ENCODE peak calls at places on chromosomes 4 and X, in nine cellular contexts. Z, P, W, I, T, A, L, J and D are unnamed samples. For H3K4me1, the result is how much of the 10 kb centered on the place peaks cover.

GRCh38 chr4:151371045-151371605 is 37.9 kb upstream of the FHIP1A start:
- DNase-seq in J (no peak), L (no peak), I (no peak), W (no peak), A (no peak), P (no peak), Z (no peak), T (no peak), D (no peak)

GRCh38 chr4:30920043-30920442 is 199.9 kb downstream of the PCDH7 start:
- DNase-seq in T (no peak), W (no peak), J (peak), P (no peak), L (no peak), I (no peak), A (no peak), Z (peak), D (no peak)

GRCh38 chrX:150482537-150483217 is 85.7 kb upstream of the MTM1 start:
- DNase-seq in P (no peak), J (peak), I (no peak), L (no peak), A (no peak), Z (no peak), W (peak), T (no peak), D (peak)

GRCh38 chr4:174999407-174999806 is 81.2 kb downstream of the ADAM29 start:
- DNase-seq in L (no peak), W (no peak), A (no peak), I (no peak), P (no peak), J (peak), T (no peak), Z (no peak), D (no peak)

GRCh38 chr4:86788826-86789225 is 60.4 kb downstream of the SLC10A6 start:
- DNase-seq in P (no peak), A (no peak), I (no peak), L (no peak), J (no peak), W (no peak), T (no peak), Z (peak), D (no peak)

GRCh38 chr4:53763813-53764597 is 172.7 kb upstream of the LNX1 start:
- DNase-seq in W (peak), L (no peak), I (no peak), J (peak), Z (no peak), T (no peak), P (peak), A (no peak), D (no peak)

GRCh38 chrX:48939417-48940228 is 17.8 kb downstream of the OTUD5 start:
- DNase-seq in L (no peak), I (no peak), A (no peak), P (no peak), T (no peak), J (no peak), Z (no peak), W (no peak), D (no peak)

GRCh38 chr4:169663894-169664293 is 43.5 kb downstream of the CLCN3 start:
- DNase-seq in J (no peak), P (no peak), T (no peak), A (no peak), W (peak), Z (no peak), L (no peak), I (no peak), D (no peak)

GRCh38 chrX:3549442-3549875 is 164.0 kb downstream of the PRKX start:
- DNase-seq in W (peak), I (no peak), T (no peak), Z (peak), J (peak), A (no peak), L (peak), P (peak), D (no peak)

GRCh38 chr4:28921886-28922285 is 1798.3 kb upstream of the PCDH7 start:
- DNase-seq in T (no peak), I (no peak), L (no peak), J (no peak), A (no peak), Z (no peak), W (no peak), P (no peak), D (no peak)

GRCh38 chr4:98691588-98691987 is 33.2 kb upstream of the TSPAN5 start:
- DNase-seq in A (no peak), J (no peak), T (no peak), I (no peak), P (no peak), L (no peak), Z (no peak), W (no peak), D (no peak)

GRCh38 chr4:186760576-186760975 is 36.9 kb upstream of the FAT1 start:
- DNase-seq in T (no peak), I (no peak), P (no peak), W (peak), L (peak), Z (no peak), J (peak), A (no peak), D (no peak)

GRCh38 chr4:46506876-46507275 is 116.9 kb upstream of the GABRA2 start:
- DNase-seq in I (no peak), P (no peak), L (no peak), T (no peak), Z (no peak), A (no peak), J (peak), W (no peak), D (no peak)

GRCh38 chr4:119040711-119041185 is 94.9 kb upstream of the MYOZ2 start:
- DNase-seq in P (no peak), J (peak), Z (peak), A (no peak), T (no peak), L (no peak), I (no peak), W (peak), D (no peak)

GRCh38 chr4:114208747-114209146 is 229.3 kb upstream of the ARSJ start:
- DNase-seq in J (no peak), T (no peak), P (no peak), I (no peak), W (peak), L (no peak), Z (no peak), A (no peak), D (no peak)

GRCh38 chr4:113979157-113979972 is at the start of gene ARSJ:
- DNase-seq in J (peak), I (no peak), A (peak), Z (peak), P (peak), T (no peak), W (peak), L (peak), D (no peak)

GRCh38 chrX:140762061-140762460 is 52.5 kb downstream of the LINC00632 start:
- DNase-seq in P (peak), W (peak), Z (peak), J (peak), L (no peak), A (peak), T (peak), I (no peak), D (peak)

GRCh38 chr4:2923678-2924173 is 39.5 kb downstream of the NOP14 start:
- DNase-seq in W (no peak), T (no peak), L (no peak), Z (no peak), P (no peak), I (no peak), A (peak), J (no peak), D (no peak)

GRCh38 chr4:105092356-105092755 is 54.3 kb upstream of the TET2 start:
- DNase-seq in J (no peak), A (no peak), T (no peak), Z (no peak), P (no peak), I (no peak), L (no peak), W (peak), D (no peak)

GRCh38 chr4:154344686-154345085 is 146.9 kb downstream of the DCHS2 start:
- DNase-seq in A (no peak), W (no peak), I (no peak), J (no peak), T (no peak), L (no peak), Z (peak), P (no peak), D (no peak)

GRCh38 chr4:141099326-141099725 is 33.9 kb downstream of the RNF150 start:
- DNase-seq in L (no peak), W (peak), A (no peak), J (peak), T (no peak), I (no peak), Z (no peak), P (no peak), D (no peak)

GRCh38 chrX:153587342-153587741 is 11.6 kb downstream of the CCNQ start:
- DNase-seq in T (no peak), A (no peak), L (no peak), I (no peak), W (no peak), J (no peak), Z (no peak), P (no peak), D (no peak)

GRCh38 chr4:152723236-152723635 is 43.4 kb upstream of the TMEM154 start:
- DNase-seq in J (no peak), W (no peak), A (no peak), I (no peak), Z (no peak), L (no peak), T (no peak), P (no peak), D (no peak)

GRCh38 chr4:27568952-27569319 is 708.3 kb downstream of the STIM2 start:
- DNase-seq in A (no peak), W (no peak), I (no peak), L (no peak), P (no peak), J (no peak), T (no peak), Z (no peak), D (no peak)

GRCh38 chr4:110265001-110265400 is 66.6 kb upstream of the ELOVL6 start:
- DNase-seq in I (no peak), L (no peak), J (no peak), Z (no peak), W (no peak), A (no peak), T (no peak), P (no peak), D (no peak)

GRCh38 chrX:154714925-154715324 is 36.0 kb downstream of the GAB3 start:
- DNase-seq in Z (peak), L (no peak), J (peak), I (no peak), T (peak), W (peak), P (peak), A (no peak), D (peak)

GRCh38 chr4:28558871-28559270 is 1698.2 kb downstream of the STIM2 start:
- DNase-seq in L (no peak), P (no peak), A (no peak), Z (no peak), T (no peak), J (peak), W (peak), I (no peak), D (no peak)

GRCh38 chr4:108902769-108903168 is 139.9 kb upstream of the ETNPPL start:
- DNase-seq in Z (no peak), A (no peak), J (no peak), P (no peak), T (no peak), I (no peak), W (no peak), L (no peak), D (no peak)

GRCh38 chrX:25144043-25144940 is 128.5 kb upstream of the ARX start:
- DNase-seq in T (peak), P (peak), J (peak), L (peak), A (peak), W (peak), Z (peak), I (no peak), D (peak)

GRCh38 chr4:109699553-109700225 is 3.6 kb downstream of the CASP6 start:
- DNase-seq in I (no peak), W (no peak), P (no peak), L (no peak), A (no peak), Z (no peak), T (no peak), J (no peak), D (no peak)

GRCh38 chrX:37800762-37801161 is 20.9 kb downstream of the CYBB start:
- DNase-seq in J (no peak), P (no peak), A (no peak), L (no peak), I (no peak), T (no peak), Z (no peak), W (no peak), D (no peak)

GRCh38 chr4:113882668-113883067 is 96.8 kb downstream of the ARSJ start:
- DNase-seq in A (no peak), L (no peak), I (no peak), J (peak), T (no peak), W (peak), P (no peak), Z (no peak), D (no peak)

GRCh38 chr4:157320092-157320491 is 99.6 kb downstream of the GRIA2 start:
- DNase-seq in J (no peak), Z (no peak), W (no peak), I (no peak), L (no peak), P (no peak), T (no peak), A (no peak), D (no peak)

GRCh38 chrX:17544831-17545230 is 169.8 kb downstream of the NHS start:
- DNase-seq in Z (no peak), L (no peak), J (no peak), I (no peak), W (no peak), T (no peak), P (no peak), A (no peak), D (no peak)

GRCh38 chrX:40227111-40227510 is 129.4 kb upstream of the BCOR start:
- DNase-seq in P (no peak), A (no peak), I (no peak), L (no peak), Z (no peak), T (peak), W (no peak), J (no peak), D (no peak)

GRCh38 chr4:8155048-8155447 is 3.6 kb downstream of the ABLIM2 start:
- DNase-seq in T (no peak), L (no peak), A (no peak), P (no peak), J (no peak), Z (no peak), W (peak), I (no peak), D (no peak)

GRCh38 chr4:98570160-98570797 is 88.1 kb downstream of the TSPAN5 start:
- DNase-seq in P (no peak), L (no peak), T (no peak), I (no peak), A (no peak), Z (no peak), W (no peak), J (no peak), D (no peak)

GRCh38 chr4:122854860-122855259 is 28.2 kb downstream of the FGF2 start:
- DNase-seq in T (no peak), J (no peak), W (no peak), P (no peak), Z (no peak), L (no peak), I (no peak), A (peak), D (no peak)
- H3K4me1 ChIP-seq in T (under half), J (under half), W (under half), P (under half), Z (half or more), L (under half), I (under half), A (half or more), D (under half)

GRCh38 chr4:97072666-97073065 is 1070.6 kb downstream of the STPG2 start:
- DNase-seq in L (no peak), A (no peak), P (no peak), I (no peak), Z (no peak), T (no peak), W (no peak), J (no peak), D (no peak)
- H3K4me3 ChIP-seq in L (no peak), A (no peak), P (no peak), I (no peak), Z (no peak), T (no peak), W (no peak), J (no peak), D (no peak)

GRCh38 chr4:142402156-142402555 is 443.9 kb downstream of the INPP4B start:
- DNase-seq in W (no peak), A (no peak), P (no peak), L (no peak), T (no peak), I (no peak), Z (no peak), J (no peak), D (no peak)

GRCh38 chr4:142402925-142403324 is 443.2 kb downstream of the INPP4B start:
- DNase-seq in L (no peak), T (peak), W (peak), J (no peak), I (no peak), Z (no peak), A (no peak), P (no peak), D (no peak)

GRCh38 chr4:142405021-142405991 is 440.8 kb downstream of the INPP4B start:
- DNase-seq in A (peak), P (no peak), J (peak), Z (peak), W (peak), I (no peak), T (peak), L (no peak), D (peak)

GRCh38 chr4:142406051-142406549 is 440.0 kb downstream of the INPP4B start:
- DNase-seq in Z (peak), A (no peak), T (peak), L (no peak), W (no peak), P (no peak), I (no peak), J (no peak), D (no peak)

DNA sequence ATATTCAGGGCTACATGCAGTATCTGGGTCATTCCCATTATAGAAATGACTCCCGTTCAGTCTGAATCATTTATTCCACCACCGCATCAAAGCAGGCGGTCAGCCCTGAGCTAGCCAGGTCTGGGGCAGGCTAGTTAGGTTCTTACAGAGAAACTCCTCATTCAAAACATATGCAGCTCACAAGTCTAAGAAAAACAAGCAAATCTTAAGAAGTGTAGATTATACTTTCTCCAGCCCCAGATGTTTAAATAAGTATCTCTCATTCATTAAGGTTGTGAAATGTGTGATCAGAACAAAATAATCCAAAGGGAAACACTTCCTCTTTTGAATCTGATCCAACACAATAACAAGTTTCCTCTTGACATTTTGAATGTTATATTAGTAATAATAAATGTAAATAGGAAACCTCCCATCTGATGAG is 441.9 kb downstream of the INPP4B start:
- DNase-seq in P (no peak), T (peak), A (no peak), L (no peak), W (peak), J (peak), Z (no peak), I (no peak), D (peak)
- H3K27ac ChIP-seq in P (no peak), T (peak), A (no peak), L (no peak), W (peak), J (peak), Z (no peak), I (no peak), D (peak)

GRCh38 chr4:184384056-184384809 is 90.1 kb downstream of the IRF2 start:
- DNase-seq in T (peak), J (peak), L (no peak), A (peak), P (no peak), I (peak), Z (peak), W (peak), D (peak)

GRCh38 chr4:184385705-184386141 is 88.6 kb downstream of the IRF2 start:
- DNase-seq in I (no peak), T (no peak), J (no peak), Z (peak), A (peak), W (no peak), L (no peak), P (no peak), D (no peak)

GRCh38 chr4:184383497-184384055 is 90.8 kb downstream of the IRF2 start:
- DNase-seq in I (no peak), Z (no peak), W (peak), L (peak), P (no peak), T (no peak), J (peak), A (peak), D (no peak)

GRCh38 chr4:184386271-184386781 is 88.0 kb downstream of the IRF2 start:
- DNase-seq in I (no peak), J (no peak), Z (peak), T (no peak), P (no peak), W (no peak), A (no peak), L (peak), D (no peak)

DNA sequence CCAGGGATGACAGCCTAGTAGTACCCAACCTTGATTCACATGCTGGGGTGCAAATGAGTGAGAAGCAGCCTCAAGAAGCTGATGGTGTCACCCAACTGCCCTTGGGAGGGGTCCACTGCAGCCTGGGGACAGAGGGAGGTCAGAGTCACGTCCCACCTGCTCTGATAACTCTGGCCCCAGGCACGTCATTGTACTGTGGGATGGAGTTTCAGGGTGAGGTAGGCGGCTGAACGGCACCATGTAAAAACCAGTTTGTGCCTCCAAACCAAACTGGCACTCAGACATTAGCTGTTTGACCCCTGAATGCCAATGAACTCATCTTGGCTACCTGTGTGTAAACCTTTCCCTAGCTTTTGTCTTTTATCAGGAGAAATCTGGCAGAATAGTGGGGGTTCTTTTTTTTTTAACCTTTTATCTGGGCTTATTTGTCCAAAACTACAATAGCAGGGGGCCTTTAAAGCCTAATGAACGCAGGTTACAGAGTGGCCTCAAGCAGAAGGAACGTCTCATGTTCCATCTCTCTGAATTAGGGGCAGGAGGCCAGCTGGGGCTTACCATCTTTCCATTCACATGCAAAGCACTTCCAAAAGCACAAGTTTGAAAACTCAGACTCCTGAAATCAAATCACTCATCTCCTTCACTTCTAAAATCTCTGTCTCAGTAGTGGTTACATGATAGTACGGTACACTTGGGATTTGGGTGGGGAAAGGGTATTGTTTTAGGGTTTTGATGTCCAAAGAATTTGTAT is 89.4 kb downstream of the IRF2 start:
- DNase-seq in J (no peak), L (no peak), Z (peak), A (no peak), T (no peak), P (no peak), W (peak), I (no peak), D (no peak)
- H3K4me1 ChIP-seq in J (under half), L (half or more), Z (half or more), A (under half), T (under half), P (under half), W (under half), I (half or more), D (under half)

DNA sequence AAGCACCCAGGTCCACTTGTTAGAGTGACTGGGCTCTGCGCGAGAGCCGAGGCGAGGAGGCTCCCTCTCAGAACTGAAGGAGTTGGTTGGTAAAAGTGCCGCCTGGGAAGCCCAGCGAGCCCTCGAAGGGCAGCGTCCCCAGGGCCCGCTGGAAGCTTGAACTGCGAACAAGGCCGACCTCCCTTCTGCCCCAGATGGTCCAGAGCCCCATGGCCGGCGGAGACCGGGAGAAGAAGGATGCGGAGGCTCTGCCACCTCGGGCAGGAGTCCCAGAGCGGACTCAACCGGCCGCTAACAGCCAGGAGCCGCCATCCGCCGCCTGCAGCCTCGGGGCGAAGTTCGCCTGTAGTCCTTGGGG is 116.3 kb upstream of the TEX13C start:
- DNase-seq in Z (peak), A (no peak), J (no peak), T (no peak), W (no peak), P (peak), L (no peak), I (no peak), D (no peak)
- H3K4me3 ChIP-seq in Z (peak), A (peak), J (peak), T (no peak), W (no peak), P (no peak), L (no peak), I (peak), D (no peak)

GRCh38 chr4:149766135-149766534 is 49.5 kb downstream of the IQCM start:
- DNase-seq in Z (no peak), I (no peak), J (no peak), L (no peak), A (no peak), W (no peak), T (no peak), P (no peak), D (no peak)
- H3K27ac ChIP-seq in Z (no peak), I (no peak), J (no peak), L (no peak), A (no peak), W (no peak), T (no peak), P (no peak), D (no peak)

GRCh38 chrX:124343016-124343415 is 3.3 kb upstream of the SH2D1A start:
- DNase-seq in L (no peak), J (no peak), W (no peak), T (no peak), Z (no peak), P (no peak), I (no peak), A (no peak), D (peak)
- H3K4me1 ChIP-seq in L (under half), J (under half), W (under half), T (under half), Z (under half), P (under half), I (under half), A (under half), D (under half)